ENCODE peak calls at places on chromosome 1, in seven cellular contexts. M is endothelial cell of umbilical vein, S is HCT116, B is sigmoid colon, O is breast epithelium, F is mucosa of descending colon, D is HFF-Myc. N is an unnamed sample.

GRCh38 chr1:220902916-220903315 is 23.7 kb downstream of the HLX start:
- DNase-seq in M (no peak), S (no peak), B (no peak), O (no peak), F (no peak), D (no peak), N (no peak)

GRCh38 chr1:176559474-176560390 is 96.8 kb downstream of the PAPPA2 start:
- DNase-seq in M (peak), S (peak), B (peak), O (no peak), F (no peak), D (peak), N (peak)

GRCh38 chr1:151512326-151512725 is 1.1 kb downstream of the CGN start:
- DNase-seq in M (no peak), S (no peak), B (peak), O (no peak), F (no peak), D (no peak), N (no peak)

GRCh38 chr1:144101397-144102050 is 129.7 kb upstream of the FAM72C start:
- DNase-seq in M (peak), S (no peak), B (peak), O (peak), F (peak), D (no peak), N (peak)

GRCh38 chr1:5905431-5905830 is 86.8 kb downstream of the NPHP4 start:
- DNase-seq in M (no peak), S (no peak), B (no peak), O (no peak), F (no peak), D (no peak), N (no peak)

GRCh38 chr1:80994934-80995333 is 805.8 kb upstream of the ADGRL2 start:
- DNase-seq in M (no peak), S (no peak), B (no peak), O (no peak), F (no peak), D (no peak), N (no peak)

GRCh38 chr1:12477936-12478611 is 139.9 kb downstream of the DHRS3 start:
- DNase-seq in M (peak), S (peak), B (peak), O (peak), F (peak), D (peak), N (no peak)

GRCh38 chr1:232950919-232951579 is 638 bp downstream of the NTPCR start:
- DNase-seq in M (peak), S (no peak), B (no peak), O (no peak), F (no peak), D (no peak), N (no peak)

GRCh38 chr1:204457665-204458064 is 36.9 kb downstream of the PIK3C2B start:
- DNase-seq in M (no peak), S (no peak), B (no peak), O (no peak), F (no peak), D (no peak), N (no peak)

GRCh38 chr1:241532173-241532553 is at the start of gene KMO:
- DNase-seq in M (peak), S (no peak), B (no peak), O (no peak), F (no peak), D (no peak), N (no peak)

GRCh38 chr1:95614197-95614596 is 380.2 kb downstream of the RWDD3 start:
- DNase-seq in M (no peak), S (no peak), B (no peak), O (no peak), F (no peak), D (no peak), N (no peak)

GRCh38 chr1:23643668-23644554 is 47.7 kb upstream of the RPL11 start:
- DNase-seq in M (no peak), S (no peak), B (no peak), O (no peak), F (no peak), D (no peak), N (no peak)

GRCh38 chr1:203410117-203410900 is 59.4 kb upstream of the FMOD start:
- DNase-seq in M (no peak), S (no peak), B (no peak), O (no peak), F (no peak), D (no peak), N (no peak)

GRCh38 chr1:172278478-172278877 is 142.0 kb upstream of the C1orf105 start:
- DNase-seq in M (no peak), S (no peak), B (no peak), O (no peak), F (no peak), D (no peak), N (no peak)

GRCh38 chr1:184033136-184033469 is 4.4 kb downstream of the COLGALT2 start:
- DNase-seq in M (no peak), S (no peak), B (no peak), O (no peak), F (no peak), D (no peak), N (no peak)

GRCh38 chr1:237774246-237774645 is 116.5 kb downstream of the ZP4 start:
- DNase-seq in M (no peak), S (no peak), B (no peak), O (no peak), F (no peak), D (no peak), N (no peak)

GRCh38 chr1:110282395-110282794 is 56.8 kb upstream of the RBM15 start:
- DNase-seq in M (no peak), S (no peak), B (no peak), O (no peak), F (no peak), D (no peak), N (no peak)

GRCh38 chr1:92291372-92291999 is 7.3 kb downstream of the GLMN start:
- DNase-seq in M (peak), S (peak), B (no peak), O (no peak), F (no peak), D (peak), N (no peak)

GRCh38 chr1:74437035-74437434 is 75.4 kb downstream of the LRRC53 start:
- DNase-seq in M (no peak), S (no peak), B (no peak), O (no peak), F (no peak), D (no peak), N (no peak)

GRCh38 chr1:173297798-173298391 is 90.8 kb upstream of the TNFSF4 start:
- DNase-seq in M (peak), S (no peak), B (no peak), O (no peak), F (no peak), D (no peak), N (no peak)

GRCh38 chr1:82485591-82486369 is 685.0 kb downstream of the ADGRL2 start:
- DNase-seq in M (no peak), S (no peak), B (peak), O (no peak), F (no peak), D (no peak), N (no peak)

GRCh38 chr1:31306278-31306677 is 9.4 kb downstream of the ZCCHC17 start:
- DNase-seq in M (peak), S (peak), B (no peak), O (no peak), F (no peak), D (peak), N (no peak)

GRCh38 chr1:168672278-168672677 is 56.7 kb downstream of the DPT start:
- DNase-seq in M (no peak), S (no peak), B (no peak), O (no peak), F (no peak), D (no peak), N (no peak)

GRCh38 chr1:84770481-84770880 is 80.2 kb upstream of the SSX2IP start:
- DNase-seq in M (no peak), S (no peak), B (no peak), O (no peak), F (no peak), D (no peak), N (no peak)

GRCh38 chr1:230031131-230031530 is 35.9 kb upstream of the GALNT2 start:
- DNase-seq in M (no peak), S (no peak), B (no peak), O (no peak), F (no peak), D (no peak), N (no peak)

GRCh38 chr1:56516539-56517252 is 62.7 kb downstream of the PLPP3 start:
- DNase-seq in M (peak), S (peak), B (no peak), O (no peak), F (no peak), D (no peak), N (no peak)

GRCh38 chr1:239976130-239976968 is 115.3 kb upstream of the FMN2 start:
- DNase-seq in M (peak), S (peak), B (no peak), O (no peak), F (no peak), D (peak), N (peak)

GRCh38 chr1:205205055-205205454 is 6.4 kb downstream of the DSTYK start:
- DNase-seq in M (no peak), S (no peak), B (no peak), O (no peak), F (no peak), D (no peak), N (no peak)

GRCh38 chr1:178576841-178577240 is 63.9 kb downstream of the TEX35 start:
- DNase-seq in M (no peak), S (no peak), B (no peak), O (no peak), F (no peak), D (no peak), N (no peak)

GRCh38 chr1:206030714-206031113 is 7.0 kb upstream of the CTSE start:
- DNase-seq in M (peak), S (peak), B (peak), O (no peak), F (peak), D (peak), N (peak)

GRCh38 chr1:9718006-9718680 is 66.6 kb downstream of the PIK3CD start:
- DNase-seq in M (no peak), S (no peak), B (no peak), O (no peak), F (no peak), D (no peak), N (no peak)
- TF ChIP-seq CTCF in M (no peak), S (no peak), B (no peak), O (no peak), F (no peak), D (no peak), N (no peak)

GRCh38 chr1:28102169-28102568 is 13.8 kb upstream of the EYA3 start:
- DNase-seq in M (no peak), S (no peak), B (no peak), O (no peak), F (no peak), D (no peak), N (no peak)
- TF ChIP-seq CTCF in M (no peak), S (no peak), B (no peak), O (no peak), F (no peak), D (no peak), N (no peak)

DNA sequence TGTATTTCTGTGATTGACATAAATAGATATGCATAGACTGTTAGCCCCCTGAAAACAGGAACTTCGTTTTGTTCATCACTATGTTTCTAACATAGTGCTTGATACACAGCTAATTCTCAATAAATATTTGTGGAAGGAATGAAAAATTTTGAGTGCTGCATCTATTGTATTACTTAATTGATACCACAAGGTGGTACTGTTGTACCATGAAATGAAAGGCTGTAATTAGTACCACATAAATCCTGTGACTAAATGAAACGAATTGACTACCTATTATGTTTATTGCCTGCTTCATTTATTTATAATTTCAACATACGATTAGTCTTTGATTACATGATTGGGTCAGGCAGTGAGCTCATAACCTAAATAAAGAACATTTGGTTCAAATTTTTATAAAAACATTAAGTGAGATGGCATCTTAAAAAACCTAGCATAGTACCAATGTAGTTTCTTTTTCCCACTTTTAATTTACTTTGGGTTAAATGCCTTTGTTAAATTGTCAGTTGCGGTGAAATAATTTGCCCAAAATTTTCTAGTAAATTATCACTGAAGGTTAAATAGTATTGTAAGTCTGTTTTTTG is 15.0 kb upstream of the TGFB2 start:
- DNase-seq in M (peak), S (peak), B (no peak), O (no peak), F (no peak), D (no peak), N (no peak)
- TF ChIP-seq CTCF in M (peak), S (peak), B (peak), O (peak), F (no peak), D (peak), N (peak)

DNA sequence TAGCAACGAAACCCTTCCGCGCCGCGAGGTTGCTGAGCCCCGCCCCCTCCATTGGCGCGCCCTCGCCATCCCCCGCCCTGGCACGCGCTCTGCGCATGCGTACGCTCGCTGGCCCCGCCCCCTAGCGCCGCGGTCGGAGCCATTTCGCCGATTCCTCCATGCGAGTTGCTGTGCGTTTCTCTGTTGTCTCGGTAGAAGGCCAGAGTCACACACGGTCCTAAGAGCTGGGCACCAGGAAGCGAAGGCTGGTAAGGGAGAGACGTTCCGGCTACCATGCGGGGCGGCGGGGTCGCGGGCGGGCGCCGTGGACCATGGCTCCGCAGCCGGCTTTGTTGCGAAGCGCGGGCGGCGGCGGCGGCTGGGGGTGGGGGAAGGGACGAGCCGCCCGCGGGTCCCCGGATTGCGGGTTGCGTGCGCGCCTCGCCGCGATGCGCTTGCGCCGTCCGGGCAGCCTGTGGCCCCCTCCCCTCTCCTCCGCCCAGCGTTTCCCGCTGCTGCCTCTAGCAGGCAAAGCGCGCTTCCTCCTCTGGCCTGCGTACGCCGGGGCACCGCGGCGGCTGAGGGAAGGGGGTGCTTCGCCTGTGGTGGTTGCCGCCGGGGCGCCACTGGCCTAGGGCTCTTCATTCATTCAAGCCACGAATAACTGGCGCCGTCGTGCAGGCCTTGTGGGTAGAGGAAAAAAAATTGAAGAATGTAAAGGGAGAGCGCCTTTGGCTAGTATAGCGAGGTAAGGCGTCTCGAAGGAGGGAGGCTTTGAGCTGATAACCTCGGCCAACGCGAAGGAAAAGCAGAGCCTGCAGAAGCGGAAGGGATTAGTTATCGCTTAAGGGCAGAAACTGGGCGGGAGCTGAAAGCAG is at the start of gene DHX9:
- DNase-seq in M (peak), S (peak), B (peak), O (peak), F (peak), D (peak), N (peak)
- TF ChIP-seq CTCF in M (peak), S (no peak), B (no peak), O (no peak), F (no peak), D (no peak), N (peak)

GRCh38 chr1:118304722-118305344 is 119.8 kb upstream of the SPAG17 start:
- DNase-seq in M (no peak), S (no peak), B (no peak), O (no peak), F (no peak), D (no peak), N (no peak)
- TF ChIP-seq CTCF in M (no peak), S (no peak), B (no peak), O (no peak), F (no peak), D (peak), N (peak)

GRCh38 chr1:7390604-7391000 is 380.5 kb upstream of the VAMP3 start:
- DNase-seq in M (no peak), S (no peak), B (peak), O (no peak), F (no peak), D (no peak), N (no peak)
- TF ChIP-seq CTCF in M (no peak), S (no peak), B (no peak), O (no peak), F (no peak), D (no peak), N (no peak)

DNA sequence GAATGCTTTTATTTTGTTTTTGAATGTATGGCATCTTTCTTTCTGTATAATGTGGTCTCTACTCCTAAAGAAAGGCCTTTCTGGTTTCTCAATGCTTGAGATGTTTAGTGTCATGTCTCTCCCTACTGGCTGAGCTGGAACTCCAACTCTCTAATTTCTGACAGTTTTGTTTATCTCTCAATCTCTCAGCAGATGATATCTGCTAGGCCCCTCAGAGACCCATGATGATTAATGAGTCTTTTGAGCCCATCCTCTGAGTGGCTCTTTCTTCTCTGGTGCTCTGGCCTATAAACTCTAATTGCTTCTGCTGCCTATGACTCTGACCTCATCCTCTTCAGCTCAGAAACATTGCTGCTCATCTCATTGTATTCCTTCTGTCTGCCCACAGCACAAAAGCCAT is 46.6 kb downstream of the CRB1 start:
- DNase-seq in M (no peak), S (no peak), B (no peak), O (no peak), F (no peak), D (no peak), N (no peak)
- TF ChIP-seq CTCF in M (no peak), S (no peak), B (no peak), O (no peak), F (no peak), D (no peak), N (no peak)

GRCh38 chr1:226661965-226662364 is 77.1 kb downstream of the ITPKB start:
- DNase-seq in M (no peak), S (no peak), B (no peak), O (no peak), F (peak), D (no peak), N (no peak)
- TF ChIP-seq CTCF in M (no peak), S (no peak), B (no peak), O (no peak), F (no peak), D (no peak), N (no peak)

DNA sequence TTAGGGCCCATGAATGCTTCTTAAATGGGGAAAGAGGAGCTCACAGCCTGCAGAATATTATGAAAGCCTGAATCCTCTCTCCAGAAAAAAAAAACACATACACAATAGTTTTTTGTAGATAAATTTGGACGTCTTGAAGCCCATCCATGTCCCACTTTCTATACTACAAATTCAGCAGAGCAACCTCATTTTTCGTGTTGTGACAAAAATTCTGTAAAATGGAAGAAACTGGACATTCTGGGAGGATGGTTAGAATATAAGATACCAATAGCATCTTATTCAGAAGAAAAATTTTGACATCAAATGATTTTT is 102.1 kb downstream of the ZNF281 start:
- DNase-seq in M (no peak), S (no peak), B (no peak), O (no peak), F (no peak), D (no peak), N (no peak)
- TF ChIP-seq CTCF in M (no peak), S (no peak), B (no peak), O (no peak), F (no peak), D (no peak), N (no peak)

DNA sequence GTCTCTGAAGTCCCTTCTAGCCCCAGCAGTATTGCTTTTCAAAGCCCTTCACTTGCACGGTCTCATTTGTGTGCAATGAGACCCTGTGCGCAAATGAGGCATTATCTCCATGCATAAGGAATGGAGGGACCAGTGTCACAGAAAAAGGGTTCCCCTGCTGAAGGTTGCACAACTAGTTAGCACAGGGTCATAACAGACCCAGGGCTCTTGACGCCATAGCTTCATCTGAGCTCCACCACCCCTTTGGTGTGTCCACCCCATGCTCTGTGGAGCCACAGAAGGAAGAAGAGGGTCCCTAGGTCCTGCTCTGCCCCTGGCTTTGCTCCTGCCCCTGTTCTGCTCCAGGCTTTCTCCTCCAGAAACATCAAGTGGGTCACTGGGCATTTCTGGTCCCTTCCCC is 12.6 kb downstream of the SH2D2A start:
- DNase-seq in M (no peak), S (no peak), B (no peak), O (no peak), F (no peak), D (no peak), N (no peak)
- TF ChIP-seq CTCF in M (no peak), S (no peak), B (no peak), O (no peak), F (no peak), D (no peak), N (no peak)

N was measured in progenitor cell of endocrine pancreas.